ENCODE peak calls at places on chromosomes 4 and X, in five cellular contexts. N is endothelial cell of umbilical vein, R is right lobe of liver, U is body of pancreas, Z is H1. P is an unnamed sample. For H3K4me1, the result is how much of the 10 kb centered on the place peaks cover.

GRCh38 chrX:76850851-76851250 is 423.3 kb downstream of the MAGEE1 start:
- DNase-seq in U (no peak), Z (peak), N (no peak), R (no peak), P (no peak)

GRCh38 chrX:74536142-74537010 is 78.0 kb downstream of the RLIM start:
- DNase-seq in N (peak), U (peak), R (peak), Z (peak), P (peak)

GRCh38 chrX:76220856-76221255 is 48.0 kb downstream of the PBDC1 start:
- DNase-seq in N (no peak), U (no peak), R (no peak), Z (no peak), P (no peak)

GRCh38 chr4:176433983-176434382 is 114.2 kb downstream of the SPCS3 start:
- DNase-seq in Z (no peak), R (no peak), N (no peak), U (no peak), P (no peak)

GRCh38 chr4:22473268-22473667 is 42.6 kb downstream of the ADGRA3 start:
- DNase-seq in N (peak), U (no peak), Z (no peak), R (no peak), P (no peak)

GRCh38 chrX:119757979-119758681 is at the start of gene SOWAHD:
- DNase-seq in Z (peak), U (peak), R (peak), N (no peak), P (peak)

GRCh38 chr4:129344058-129344457 is 248.1 kb downstream of the C4orf33 start:
- DNase-seq in U (peak), Z (no peak), R (no peak), N (peak), P (no peak)

GRCh38 chrX:44514272-44514671 is 28.4 kb downstream of the FUNDC1 start:
- DNase-seq in U (no peak), Z (no peak), N (no peak), R (no peak), P (no peak)

GRCh38 chr4:184668511-184669114 is 19.1 kb downstream of the PRIMPOL start:
- DNase-seq in Z (no peak), N (peak), R (no peak), U (no peak), P (no peak)

GRCh38 chr4:129379429-129379828 is 283.5 kb downstream of the C4orf33 start:
- DNase-seq in N (no peak), U (no peak), Z (no peak), R (no peak), P (no peak)

GRCh38 chr4:113145147-113145518 is 95.7 kb downstream of the ANK2 start:
- DNase-seq in R (no peak), N (no peak), U (no peak), Z (no peak), P (no peak)

GRCh38 chr4:171891038-171891437 is 77.8 kb downstream of the GALNTL6 start:
- DNase-seq in U (no peak), R (no peak), Z (no peak), N (no peak), P (no peak)

GRCh38 chr4:75995727-75996126 is 5.0 kb upstream of the SDAD1 start:
- DNase-seq in N (peak), U (peak), Z (no peak), R (no peak), P (no peak)
- TF ChIP-seq POLR2A in N (no peak), U (no peak), Z (no peak), R (no peak), P (no peak)

DNA sequence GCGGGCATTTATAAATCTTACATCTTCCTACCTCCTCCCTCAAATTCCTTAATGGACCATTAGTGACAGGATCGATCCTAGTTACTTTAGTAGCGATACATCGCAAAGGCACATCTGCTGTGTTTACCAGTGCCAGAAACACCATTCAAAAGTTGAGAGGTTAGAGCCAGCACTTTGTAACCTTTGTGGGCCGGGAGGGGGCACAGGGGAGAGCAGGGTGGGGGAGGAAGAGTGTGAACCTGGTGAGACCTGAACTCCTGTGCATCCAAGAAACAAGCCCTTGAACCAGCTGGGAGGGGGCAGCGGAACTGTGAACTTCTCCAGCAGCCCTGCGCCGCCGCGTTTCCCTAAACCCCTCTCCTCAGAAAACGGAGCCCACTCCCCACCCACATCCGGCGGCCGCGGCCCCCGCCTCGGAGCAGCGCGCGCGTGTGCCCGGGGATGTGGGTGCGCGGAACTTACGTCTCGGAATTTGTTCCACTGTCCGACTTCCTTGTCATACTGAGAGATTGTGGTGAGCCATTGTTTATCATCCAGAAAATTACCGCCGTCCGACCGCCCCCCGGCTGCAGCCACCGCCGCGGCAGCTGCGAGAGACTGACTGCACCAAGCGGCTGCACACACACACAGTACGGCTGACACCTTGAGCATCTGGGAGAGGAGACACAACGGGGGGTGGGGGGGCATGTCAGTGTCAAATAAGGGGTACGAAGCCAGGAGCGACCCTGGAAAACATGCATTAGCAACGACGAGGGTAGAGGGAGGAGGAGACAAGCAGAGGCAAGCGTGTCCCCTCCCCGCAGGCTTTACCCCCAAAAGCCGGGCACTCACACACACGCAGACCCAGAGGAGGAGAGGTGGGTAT is 539 bp downstream of the SPOCK3 start:
- DNase-seq in R (no peak), Z (peak), U (no peak), N (peak), P (no peak)
- TF ChIP-seq CTCF in R (no peak), Z (no peak), U (no peak), N (no peak), P (no peak)

DNA sequence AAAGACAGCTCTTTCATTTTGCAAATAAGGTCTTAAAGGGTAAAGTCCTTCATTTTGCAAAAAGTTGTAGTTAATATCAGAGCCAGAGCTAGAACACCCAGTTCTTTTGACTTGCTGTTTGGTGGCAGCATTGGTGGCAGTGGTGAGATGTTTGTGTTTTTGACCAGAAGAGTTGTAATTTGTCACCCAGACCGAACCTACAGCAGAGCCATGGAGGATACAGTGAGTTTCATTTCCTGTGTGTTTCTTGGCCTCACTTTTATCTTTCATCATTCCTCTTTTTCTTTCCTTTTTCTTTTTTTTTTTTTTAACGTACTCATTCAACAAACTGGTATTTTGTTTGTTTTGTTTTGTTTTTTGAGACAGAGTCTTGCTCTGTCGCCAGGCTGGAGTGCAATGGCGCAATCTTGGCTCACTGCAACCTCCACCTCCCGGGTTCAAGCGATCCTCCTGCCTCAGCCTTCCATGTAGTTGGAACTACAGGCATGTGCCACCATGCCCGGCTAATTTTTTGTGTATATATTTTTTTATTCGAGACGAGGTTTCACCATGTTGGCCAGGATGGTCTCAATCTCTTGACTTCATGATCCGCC is 116.4 kb downstream of the AFF1 start:
- DNase-seq in R (no peak), U (no peak), N (peak), Z (no peak), P (no peak)
- H3K4me1 ChIP-seq in R (under half), U (half or more), N (under half), Z (under half), P (half or more)

DNA sequence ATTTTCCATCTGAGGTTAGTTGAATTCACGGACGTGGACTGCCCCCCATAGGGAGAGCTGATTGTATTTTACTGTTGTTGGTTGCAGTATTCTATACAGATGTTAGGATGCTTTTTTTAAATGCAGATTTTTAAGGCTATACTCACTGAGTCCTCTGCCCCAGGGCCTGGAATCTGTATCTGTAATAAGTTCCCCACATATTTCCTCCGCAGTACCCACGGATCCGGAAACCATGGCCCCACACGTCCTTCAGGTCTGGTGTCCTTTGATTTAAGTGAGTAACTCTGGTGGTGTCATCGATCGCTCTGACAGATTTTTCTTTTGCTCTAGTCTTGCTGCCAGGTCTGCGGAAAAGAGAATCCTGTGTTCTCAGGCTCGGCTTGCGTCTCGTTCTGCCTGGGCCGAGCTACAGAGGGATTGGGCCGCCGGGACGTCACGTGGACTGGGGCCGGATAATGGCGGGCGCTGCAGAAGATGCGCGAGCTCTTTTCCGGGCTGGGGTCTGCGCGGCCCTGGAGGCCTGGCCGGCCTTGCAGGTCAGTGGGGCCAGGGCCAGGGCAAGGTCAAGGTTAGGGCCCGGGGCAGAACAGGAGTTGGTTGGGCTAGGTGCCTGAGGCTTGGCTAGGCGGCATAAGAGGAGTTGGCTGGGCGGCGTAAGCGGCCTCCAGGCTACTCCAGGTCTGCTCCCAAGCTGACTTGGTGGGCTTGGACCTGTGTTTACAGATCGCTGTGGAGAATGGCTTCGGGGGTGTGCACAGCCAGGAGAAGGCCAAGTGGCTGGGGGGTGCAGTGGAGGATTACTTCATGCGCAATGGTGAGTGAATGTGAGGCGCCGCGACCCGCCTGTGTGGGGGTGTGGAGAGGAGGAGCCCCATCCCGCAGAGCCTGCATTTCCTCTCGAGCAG is at the start of gene TSR2:
- DNase-seq in N (peak), R (peak), U (peak), Z (peak), P (peak)
- TF ChIP-seq POLR2A in N (peak), R (peak), U (peak), Z (peak), P (no peak)

GRCh38 chr4:168945291-168945690 is 64.8 kb downstream of the CBR4 start:
- DNase-seq in U (no peak), Z (no peak), N (no peak), R (no peak), P (no peak)

GRCh38 chr4:168942985-168943384 is 67.1 kb downstream of the CBR4 start:
- DNase-seq in R (no peak), N (no peak), Z (peak), U (no peak), P (no peak)
- TF ChIP-seq CTCF in R (peak), N (peak), Z (peak), U (no peak), P (no peak)

P was measured in spleen.